ENCODE peak calls at places on chromosomes 13 and 19, in five cellular contexts. K is body of pancreas; U is activated CD4-positive, alpha-beta T cell treated with anti-CD3 and anti-CD28 coated beads, Interleukin-2, amount 50 U/mL, for 1 hour; Q is HTR-8/SVneo; I is NCI-H510A. A is an unnamed sample.

GRCh38 chr19:31505596-31505910 is 156.3 kb upstream of the TSHZ3 start:
- DNase-seq in K (no peak), U (no peak), Q (no peak), I (no peak), A (no peak)

GRCh38 chr13:97079726-97080125 is 85.5 kb upstream of the OXGR1 start:
- DNase-seq in K (no peak), U (no peak), Q (no peak), I (no peak), A (no peak)

GRCh38 chr19:10262771-10263170 is 8.1 kb upstream of the ICAM1 start:
- DNase-seq in K (no peak), U (no peak), Q (no peak), I (no peak), A (no peak)

GRCh38 chr13:111399776-111400505 is 79.5 kb downstream of the TEX29 start:
- DNase-seq in K (no peak), U (no peak), Q (no peak), I (no peak), A (no peak)

GRCh38 chr19:33365676-33366075 is 7.8 kb upstream of the CEBPG start:
- DNase-seq in K (no peak), U (no peak), Q (no peak), I (no peak), A (no peak)

GRCh38 chr19:3479177-3479818 is 1.0 kb downstream of the SMIM24 start:
- DNase-seq in K (no peak), U (peak), Q (no peak), I (no peak), A (peak)

GRCh38 chr19:55683449-55684261 is 8.6 kb downstream of the EPN1 start:
- DNase-seq in K (peak), U (no peak), Q (no peak), I (no peak), A (no peak)

GRCh38 chr13:35994131-35994966 is 136.8 kb downstream of the DCLK1 start:
- DNase-seq in K (peak), U (no peak), Q (peak), I (no peak), A (no peak)

GRCh38 chr13:79995334-79995733 is 345.6 kb downstream of the SPRY2 start:
- DNase-seq in K (no peak), U (no peak), Q (no peak), I (no peak), A (no peak)

GRCh38 chr19:54684537-54684936 is 21.8 kb downstream of the LILRB4 start:
- DNase-seq in K (no peak), U (no peak), Q (peak), I (no peak), A (no peak)

GRCh38 chr13:71625694-71626093 is 241.3 kb downstream of the DACH1 start:
- DNase-seq in K (no peak), U (no peak), Q (no peak), I (no peak), A (no peak)